ENCODE peak calls at places on chromosomes 12 and 14, in eight cellular contexts. L, A, M, J, I, D, B and S are unnamed samples.

GRCh38 chr12:737117-737739 is 15.2 kb upstream of the WNK1 start:
- DNase-seq in L (no peak), A (no peak), M (no peak), J (no peak), I (no peak), D (no peak), B (no peak), S (no peak)

GRCh38 chr14:75806247-75806876 is 145.3 kb downstream of the TTLL5 start:
- DNase-seq in L (peak; percentile 31), A (no peak), M (no peak), J (no peak), I (no peak), D (no peak), B (no peak), S (no peak)

GRCh38 chr12:68336754-68337343 is 4.7 kb upstream of the MDM1 start:
- DNase-seq in L (no peak), A (no peak), M (no peak), J (no peak), I (no peak), D (no peak), B (peak; percentile 88), S (no peak)

GRCh38 chr12:64631197-64631596 is 20.9 kb downstream of the RASSF3 start:
- DNase-seq in L (no peak), A (no peak), M (no peak), J (no peak), I (no peak), D (no peak), B (no peak), S (no peak)

GRCh38 chr12:96185914-96186313 is 8.3 kb upstream of the ELK3 start:
- DNase-seq in L (no peak), A (no peak), M (no peak), J (no peak), I (no peak), D (no peak), B (no peak), S (no peak)

GRCh38 chr14:93956082-93956481 is 20.3 kb downstream of the ASB2 start:
- DNase-seq in L (no peak), A (no peak), M (no peak), J (no peak), I (no peak), D (no peak), B (no peak), S (no peak)

GRCh38 chr14:64541971-64542838 is 1.7 kb downstream of the HSPA2 start:
- DNase-seq in L (no peak), A (no peak), M (no peak), J (peak; percentile 60), I (no peak), D (no peak), B (no peak), S (no peak)

GRCh38 chr12:7433276-7433822 is 10.6 kb downstream of the CD163L1 start:
- DNase-seq in L (no peak), A (no peak), M (no peak), J (no peak), I (peak; percentile 64), D (no peak), B (peak; percentile 38), S (no peak)

GRCh38 chr14:74886001-74886400 is 4.3 kb downstream of the DLST start:
- DNase-seq in L (no peak), A (no peak), M (no peak), J (peak; percentile 95), I (peak; percentile 95), D (no peak), B (no peak), S (no peak)

GRCh38 chr12:59041241-59042121 is 121.2 kb upstream of the LRIG3 start:
- DNase-seq in L (no peak), A (no peak), M (no peak), J (no peak), I (peak; percentile 88), D (no peak), B (peak; percentile 94), S (no peak)

GRCh38 chr12:130673036-130673705 is 42.9 kb downstream of the RIMBP2 start:
- DNase-seq in L (no peak), A (no peak), M (no peak), J (no peak), I (no peak), D (no peak), B (no peak), S (no peak)

GRCh38 chr12:113439606-113440030 is 17.4 kb downstream of the SDSL start:
- DNase-seq in L (peak; percentile 25), A (no peak), M (no peak), J (peak; percentile 95), I (peak; percentile 57), D (no peak), B (peak; percentile 69), S (no peak)

GRCh38 chr14:55438066-55438683 is 2.2 kb downstream of the TBPL2 start:
- DNase-seq in L (peak; percentile 20), A (no peak), M (no peak), J (peak; percentile 80), I (peak; percentile 73), D (no peak), B (peak; percentile 92), S (no peak)

GRCh38 chr12:94152292-94153083 is 4.1 kb downstream of the PLXNC1 start:
- DNase-seq in L (no peak), A (no peak), M (no peak), J (no peak), I (no peak), D (no peak), B (peak; percentile 15), S (no peak)

GRCh38 chr12:53543539-53543938 is 36.3 kb upstream of the NPFF start:
- DNase-seq in L (peak; percentile 63), A (no peak), M (no peak), J (peak; percentile 86), I (peak; percentile 81), D (peak; percentile 76), B (peak; percentile 69), S (peak; percentile 50)

GRCh38 chr12:42583017-42583416 is 6.5 kb downstream of the PRICKLE1 start:
- DNase-seq in L (no peak), A (no peak), M (no peak), J (no peak), I (peak; percentile 28), D (no peak), B (no peak), S (no peak)

GRCh38 chr12:93139028-93139665 is 210.1 kb upstream of the EEA1 start:
- DNase-seq in L (no peak), A (no peak), M (no peak), J (no peak), I (peak; percentile 34), D (no peak), B (peak; percentile 32), S (no peak)

GRCh38 chr12:27179399-27180214 is 64.5 kb upstream of the STK38L start:
- DNase-seq in L (peak; percentile 44), A (no peak), M (no peak), J (no peak), I (peak; percentile 90), D (peak; percentile 97), B (peak; percentile 100), S (peak; percentile 89)

GRCh38 chr12:31557707-31558106 is 33.2 kb downstream of the DENND5B start:
- DNase-seq in L (no peak), A (no peak), M (no peak), J (no peak), I (no peak), D (no peak), B (no peak), S (no peak)

DNA sequence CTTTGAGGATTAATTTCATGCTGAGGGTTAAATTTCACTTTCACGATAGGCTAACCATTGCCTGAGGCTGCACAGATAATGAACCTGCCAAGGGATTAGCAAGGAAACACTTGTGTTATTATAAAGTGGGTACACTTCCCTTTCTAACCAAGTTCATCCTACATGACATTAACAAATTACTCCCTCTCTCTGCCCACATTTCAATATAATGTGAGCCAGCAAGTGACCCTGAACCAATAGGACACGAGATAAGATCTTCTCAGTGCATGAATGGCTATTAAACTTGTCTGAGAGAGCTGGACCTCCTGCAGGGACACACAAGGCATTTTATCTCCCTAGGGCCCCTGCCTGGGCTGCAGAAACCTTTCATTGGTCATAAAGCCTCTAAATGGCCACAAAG is 173.5 kb downstream of the PAX9 start:
- DNase-seq in L (no peak), A (no peak), M (no peak), J (no peak), I (no peak), D (no peak), B (no peak), S (no peak)
- H3K4me3 ChIP-seq in L (no peak overlapping the region), A (no peak overlapping the region), M (no peak overlapping the region), J (no peak overlapping the region), I (no peak overlapping the region), D (no peak overlapping the region), B (no peak overlapping the region), S (no peak overlapping the region)

GRCh38 chr14:21768116-21768874 is 94.7 kb upstream of the OR4E1 start:
- DNase-seq in L (no peak), A (no peak), M (no peak), J (peak; percentile 86), I (no peak), D (peak; percentile 79), B (peak; percentile 53), S (no peak)
- TF ChIP-seq CTCF in L (peak; percentile 44), A (no peak), M (peak; percentile 72), J (peak; percentile 73), I (no peak), D (peak; percentile 53), B (peak; percentile 76), S (peak; percentile 49)

GRCh38 chr14:22820731-22821130 is 5.5 kb upstream of the SLC7A7 start:
- DNase-seq in L (no peak), A (no peak), M (peak; percentile 87), J (peak; percentile 59), I (peak; percentile 57), D (no peak), B (peak; percentile 75), S (no peak)

GRCh38 chr14:22822017-22822618 is 6.9 kb upstream of the SLC7A7 start:
- DNase-seq in L (no peak), A (no peak), M (no peak), J (peak; percentile 86), I (no peak), D (no peak), B (no peak), S (no peak)

GRCh38 chr14:22824711-22825359 is 4.9 kb upstream of the MRPL52 start:
- DNase-seq in L (no peak), A (no peak), M (no peak), J (no peak), I (peak; percentile 93), D (peak; percentile 31), B (peak; percentile 90), S (no peak)

GRCh38 chr14:22821193-22822016 is 6.2 kb upstream of the SLC7A7 start:
- DNase-seq in L (no peak), A (no peak), M (no peak), J (peak; percentile 46), I (peak; percentile 48), D (no peak), B (no peak), S (no peak)

GRCh38 chr14:22822619-22823551 is 6.8 kb upstream of the MRPL52 start:
- DNase-seq in L (peak; percentile 76), A (no peak), M (no peak), J (peak; percentile 99), I (peak; percentile 96), D (peak; percentile 41), B (peak; percentile 89), S (no peak)
- H3K4me3 ChIP-seq in L (peak overlapping the region; percentile 31), A (peak overlapping the region; percentile 42), M (no peak overlapping the region), J (peak overlapping the region; percentile 86), I (peak overlapping the region; percentile 51), D (peak overlapping the region; percentile 26), B (peak overlapping the region; percentile 62), S (peak overlapping the region; percentile 52)

DNA sequence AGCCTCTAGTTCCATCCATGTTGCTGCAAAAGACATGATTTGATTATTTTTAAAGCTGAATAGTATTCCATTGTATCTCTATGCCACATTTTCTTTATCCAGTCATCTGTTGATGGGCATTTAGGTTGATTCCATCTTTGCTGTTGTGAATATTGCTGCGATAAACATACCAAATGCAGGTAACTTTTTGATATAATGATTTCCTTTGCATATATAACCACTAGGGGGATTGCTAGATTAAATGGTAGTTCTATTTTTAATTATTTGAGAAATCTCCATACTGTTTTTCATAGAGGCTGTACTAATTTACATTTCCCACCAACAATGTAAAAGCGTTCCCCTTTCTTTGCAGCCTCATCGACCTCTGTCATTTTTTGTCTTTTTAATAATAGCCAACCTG is 342.5 kb downstream of the MDGA2 start:
- DNase-seq in L (no peak), A (no peak), M (no peak), J (no peak), I (no peak), D (no peak), B (peak; percentile 5), S (no peak)
- TF ChIP-seq CTCF in L (no peak), A (no peak), M (peak; percentile 59), J (no peak), I (no peak), D (no peak), B (peak; percentile 56), S (no peak)